ENCODE peak calls at places on chromosomes 6 and 20, in five cellular contexts. M, L, N, C and P are unnamed samples.

GRCh38 chr6:27630727-27631613 is 158.1 kb upstream of the ZNF184 start:
- DNase-seq in M (peak), L (peak), N (no peak), C (no peak), P (no peak)

GRCh38 chr6:25327372-25327771 is 48.2 kb downstream of the CARMIL1 start:
- DNase-seq in M (peak), L (no peak), N (no peak), C (no peak), P (no peak)

GRCh38 chr20:46568570-46569129 is 18.2 kb upstream of the OCSTAMP start:
- DNase-seq in M (no peak), L (peak), N (peak), C (no peak), P (peak)

GRCh38 chr20:51428451-51429143 is 113.9 kb downstream of the NFATC2 start:
- DNase-seq in M (no peak), L (peak), N (no peak), C (no peak), P (no peak)

GRCh38 chr6:97218912-97219311 is 64.1 kb downstream of the MMS22L start:
- DNase-seq in M (no peak), L (no peak), N (no peak), C (no peak), P (no peak)

GRCh38 chr20:50562262-50562701 is 52.1 kb downstream of the PTPN1 start:
- DNase-seq in M (no peak), L (no peak), N (no peak), C (no peak), P (peak)

GRCh38 chr6:125197795-125198269 is 44.3 kb downstream of the TPD52L1 start:
- DNase-seq in M (no peak), L (peak), N (peak), C (no peak), P (peak)

GRCh38 chr20:39076958-39077357 is 114.8 kb downstream of the DHX35 start:
- DNase-seq in M (no peak), L (no peak), N (no peak), C (no peak), P (no peak)

GRCh38 chr6:145028144-145028818 is 707.0 kb downstream of the EPM2A start:
- DNase-seq in M (peak), L (peak), N (peak), C (no peak), P (no peak)

GRCh38 chr20:46025376-46025783 is 3.6 kb upstream of the SLC12A5 start:
- DNase-seq in M (no peak), L (no peak), N (no peak), C (no peak), P (no peak)

GRCh38 chr6:141956868-141957267 is 175.9 kb upstream of the GJE1 start:
- DNase-seq in M (no peak), L (no peak), N (no peak), C (no peak), P (no peak)

GRCh38 chr6:166572370-166573261 is 13.9 kb downstream of the RAMACL start:
- DNase-seq in M (no peak), L (peak), N (no peak), C (no peak), P (peak)

GRCh38 chr6:9494864-9495263 is 920.0 kb downstream of the TFAP2A start:
- DNase-seq in M (no peak), L (peak), N (no peak), C (no peak), P (no peak)

GRCh38 chr6:170221753-170222400 is 69.0 kb downstream of the DLL1 start:
- DNase-seq in M (no peak), L (no peak), N (no peak), C (no peak), P (peak)

GRCh38 chr20:20483328-20483727 is 115.4 kb downstream of the INSM1 start:
- DNase-seq in M (no peak), L (no peak), N (no peak), C (no peak), P (no peak)

GRCh38 chr20:18669241-18670019 is 81.6 kb downstream of the DTD1 start:
- DNase-seq in M (no peak), L (peak), N (no peak), C (no peak), P (no peak)

GRCh38 chr6:31723245-31723979 is at the start of gene MPIG6B:
- DNase-seq in M (no peak), L (no peak), N (no peak), C (no peak), P (no peak)

GRCh38 chr6:152348116-152348515 is 289.0 kb downstream of the SYNE1 start:
- DNase-seq in M (no peak), L (no peak), N (peak), C (no peak), P (no peak)

GRCh38 chr20:24908642-24909041 is 40.4 kb upstream of the CST7 start:
- DNase-seq in M (no peak), L (no peak), N (no peak), C (no peak), P (no peak)

GRCh38 chr6:158131926-158132325 is 36.1 kb downstream of the SERAC1 start:
- DNase-seq in M (no peak), L (peak), N (peak), C (no peak), P (no peak)

GRCh38 chr20:6940052-6940451 is 172.6 kb downstream of the BMP2 start:
- DNase-seq in M (no peak), L (peak), N (no peak), C (no peak), P (no peak)

GRCh38 chr6:149463781-149464180 is 21.0 kb downstream of the ZC3H12D start:
- DNase-seq in M (no peak), L (no peak), N (no peak), C (no peak), P (no peak)

GRCh38 chr6:47034421-47034820 is 7.7 kb downstream of the ADGRF1 start:
- DNase-seq in M (no peak), L (peak), N (no peak), C (no peak), P (no peak)

GRCh38 chr6:159103396-159104162 is 58.8 kb upstream of the TAGAP start:
- DNase-seq in M (no peak), L (no peak), N (no peak), C (no peak), P (no peak)

GRCh38 chr20:46833360-46833759 is 61.3 kb upstream of the EYA2 start:
- DNase-seq in M (no peak), L (no peak), N (no peak), C (no peak), P (no peak)

GRCh38 chr20:29873946-29874345 is 1383.5 kb upstream of the DEFB115 start:
- DNase-seq in M (no peak), L (peak), N (no peak), C (peak), P (no peak)

GRCh38 chr6:33428219-33428890 is 8.5 kb downstream of the SYNGAP1 start:
- DNase-seq in M (no peak), L (peak), N (no peak), C (no peak), P (no peak)

GRCh38 chr6:145839653-145840052 is 25.1 kb upstream of the FBXO30 start:
- DNase-seq in M (no peak), L (no peak), N (no peak), C (no peak), P (no peak)

GRCh38 chr6:35396991-35397390 is 54.6 kb downstream of the PPARD start:
- DNase-seq in M (no peak), L (no peak), N (no peak), C (no peak), P (no peak)